ENCODE peak calls at places on chromosomes 16 and 17, in four cellular contexts. J is GM12878, X is IMR-90, P is K562. N is an unnamed sample.

GRCh38 chr17:59840329-59840907 is 52.3 kb downstream of the TUBD1 start:
- DNase-seq in J (no peak), X (no peak), P (no peak), N (no peak)

GRCh38 chr16:57194512-57194911 is 8.4 kb downstream of the RSPRY1 start:
- DNase-seq in J (no peak), X (peak; percentile 94), P (peak; percentile 22), N (peak; percentile 25)

GRCh38 chr16:25126820-25127232 is 15.3 kb downstream of the LCMT1 start:
- DNase-seq in J (no peak), X (peak; percentile 91), P (peak; percentile 21), N (no peak)

GRCh38 chr17:77735341-77736206 is 222.9 kb upstream of the TNRC6C start:
- DNase-seq in J (no peak), X (no peak), P (peak; percentile 46), N (peak; percentile 82)

GRCh38 chr17:67386965-67387551 is 10.0 kb downstream of the PITPNC1 start:
- DNase-seq in J (no peak), X (peak; percentile 55), P (peak; percentile 67), N (peak; percentile 86)

GRCh38 chr16:82260212-82260795 is 90.3 kb upstream of the MPHOSPH6 start:
- DNase-seq in J (no peak), X (no peak), P (no peak), N (no peak)

GRCh38 chr17:19316756-19317358 is 45.7 kb downstream of the B9D1 start:
- DNase-seq in J (no peak), X (no peak), P (no peak), N (no peak)

GRCh38 chr17:67608691-67609090 is 109.0 kb upstream of the NOL11 start:
- DNase-seq in J (no peak), X (peak; percentile 91), P (no peak), N (no peak)

GRCh38 chr16:26078971-26079370 is 387.2 kb downstream of the HS3ST4 start:
- DNase-seq in J (no peak), X (no peak), P (no peak), N (no peak)

GRCh38 chr16:54128629-54129230 is 157.9 kb downstream of the IRX3 start:
- DNase-seq in J (no peak), X (no peak), P (no peak), N (no peak)

GRCh38 chr16:31874354-31875111 is 926 bp downstream of the ZNF267 start:
- DNase-seq in J (peak; percentile 82), X (peak; percentile 55), P (no peak), N (peak; percentile 38)

GRCh38 chr17:8372422-8372821 is 4.1 kb downstream of the KRABD2 start:
- DNase-seq in J (no peak), X (no peak), P (no peak), N (no peak)

GRCh38 chr17:78130439-78131101 is at the start of gene TMC8:
- DNase-seq in J (no peak), X (no peak), P (no peak), N (peak; percentile 56)

GRCh38 chr17:49290690-49291326 is 60.2 kb upstream of the PHOSPHO1 start:
- DNase-seq in J (no peak), X (peak; percentile 42), P (peak; percentile 46), N (peak; percentile 50)

GRCh38 chr16:25256821-25257503 is 683 bp downstream of the ZKSCAN2 start:
- DNase-seq in J (no peak), X (peak; percentile 15), P (peak; percentile 39), N (peak; percentile 58)

DNA sequence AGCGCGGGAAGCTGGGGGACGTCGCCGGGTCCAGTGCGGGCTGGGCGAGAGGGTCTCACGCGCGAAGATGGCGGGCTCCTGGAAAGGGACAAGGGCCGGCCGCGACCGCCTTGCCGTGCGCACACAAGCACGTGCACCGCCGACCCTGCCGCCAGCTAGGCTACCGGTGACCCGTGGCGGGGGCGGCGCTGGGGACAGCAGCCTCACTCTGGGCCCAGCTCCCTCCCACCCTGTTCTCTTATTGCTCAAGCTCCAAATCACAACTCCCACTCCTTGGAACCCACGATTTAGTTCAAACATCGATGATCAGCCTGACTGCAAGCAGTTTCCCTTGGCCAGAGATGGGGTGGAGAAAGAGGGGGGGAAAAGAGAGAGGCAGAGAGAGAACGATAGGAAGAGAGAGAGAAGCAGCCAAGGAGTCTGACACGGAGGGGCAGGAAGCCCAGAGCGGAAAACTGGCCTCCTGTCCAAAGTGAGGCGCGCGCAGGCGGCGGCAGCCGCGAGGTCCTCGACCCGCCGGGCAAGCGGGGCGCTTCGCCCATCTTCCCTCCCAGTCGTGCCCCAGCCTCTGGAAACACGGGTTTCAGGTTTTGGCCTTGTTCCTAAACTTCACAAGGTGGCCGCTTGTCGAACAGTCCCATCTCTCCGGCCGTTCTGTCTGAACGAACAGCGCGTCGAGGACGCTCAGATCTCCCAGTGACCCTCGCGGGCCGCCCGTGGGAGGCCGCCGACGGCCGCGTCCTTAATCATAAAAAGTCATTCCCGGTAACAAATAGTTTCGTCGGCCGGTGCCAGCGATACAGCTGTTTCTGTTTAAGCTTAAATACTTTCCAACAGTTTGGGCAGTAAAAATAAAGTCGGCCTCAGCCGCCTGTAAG is 1.7 kb upstream of the CBX8 start:
- DNase-seq in J (no peak), X (no peak), P (no peak), N (peak; percentile 39)
- H3K27me3 ChIP-seq in J (peaks cover 42% of the 10 kb centered on the region), X (peaks cover 59% of the 10 kb centered on the region), P (no peaks in the 10 kb centered on the region), N (peaks cover 4% of the 10 kb centered on the region)

DNA sequence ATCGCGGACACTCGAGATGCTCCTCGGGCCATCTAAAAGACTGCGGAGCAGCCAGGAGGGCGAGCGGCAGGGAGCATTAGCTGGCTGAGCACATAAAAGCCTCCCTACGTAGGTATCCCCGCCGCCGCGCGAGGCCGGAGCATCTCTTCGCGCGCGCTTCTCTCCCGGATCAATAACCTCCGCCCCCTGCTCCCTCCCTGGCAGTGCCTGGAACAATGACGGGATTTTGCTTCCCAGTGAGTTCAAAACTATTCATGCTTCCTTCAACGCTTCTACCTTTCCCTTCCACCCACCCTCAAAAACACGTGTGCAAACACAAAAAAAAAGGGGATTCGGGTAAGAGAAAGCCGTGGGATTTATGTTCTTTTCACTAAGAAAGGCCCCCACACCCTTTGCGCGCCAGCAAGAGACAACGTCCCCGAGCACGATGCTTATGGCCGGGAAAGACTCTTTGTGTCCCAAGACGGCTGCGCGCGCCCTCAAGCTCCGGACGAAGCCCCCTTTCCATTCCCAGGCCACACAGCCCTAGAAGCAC is 899 bp downstream of the CENPV start:
- DNase-seq in J (no peak), X (peak; percentile 30), P (peak; percentile 38), N (peak; percentile 79)
- TF ChIP-seq RCOR1 in J (no peak), X (no peak), P (no peak), N (no peak)

GRCh38 chr16:23934610-23935009 is 98.8 kb downstream of the PRKCB start:
- DNase-seq in J (no peak), X (no peak), P (no peak), N (no peak)
- H3K27me3 ChIP-seq in J (no peaks in the 10 kb centered on the region), X (no peaks in the 10 kb centered on the region), P (no peaks in the 10 kb centered on the region), N (no peaks in the 10 kb centered on the region)

GRCh38 chr17:79801156-79802038 is 4.5 kb upstream of the CBX8 start:
- DNase-seq in J (no peak), X (no peak), P (no peak), N (no peak)
- TF ChIP-seq RCOR1 in J (no peak), X (no peak), P (no peak), N (no peak)

GRCh38 chr17:36816214-36816613 is 121.1 kb upstream of the LHX1 start:
- DNase-seq in J (no peak), X (no peak), P (no peak), N (no peak)
- H3K27me3 ChIP-seq in J (no peaks in the 10 kb centered on the region), X (peaks cover 60% of the 10 kb centered on the region), P (peaks cover 26% of the 10 kb centered on the region), N (peaks cover 2% of the 10 kb centered on the region)

DNA sequence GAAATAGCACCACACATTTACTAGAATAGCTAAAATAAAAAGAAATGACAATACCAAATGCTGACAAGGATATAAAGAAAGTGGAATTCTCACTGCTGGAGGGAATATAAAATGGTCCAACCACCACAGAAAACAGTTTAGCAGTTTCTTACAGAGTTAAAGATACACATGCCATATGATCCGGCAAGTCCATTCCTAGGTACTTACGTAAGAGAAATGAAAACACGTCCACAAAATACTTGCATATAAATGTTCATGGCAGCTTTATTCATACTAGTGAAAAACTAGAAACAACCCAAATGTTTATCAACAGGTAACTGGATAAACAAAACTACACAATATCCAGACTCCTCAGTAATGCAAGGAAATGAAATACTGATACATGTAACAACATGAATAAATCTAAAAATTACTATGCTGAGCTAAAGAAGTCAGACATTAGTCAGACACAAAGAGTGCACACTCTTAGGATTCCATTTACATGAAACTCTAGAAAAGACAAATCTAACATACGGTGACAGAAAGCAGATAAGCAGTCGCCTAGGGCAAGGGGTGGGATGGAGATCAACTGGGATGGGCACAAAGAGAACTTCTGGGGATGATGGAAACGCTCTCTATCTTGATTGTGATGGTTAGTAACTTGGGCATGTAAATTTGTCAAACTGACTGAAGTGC is 76.4 kb downstream of the SMG6 start:
- DNase-seq in J (no peak), X (no peak), P (no peak), N (peak; percentile 41)
- TF ChIP-seq RCOR1 in J (no peak), X (no peak), P (no peak), N (no peak)

DNA sequence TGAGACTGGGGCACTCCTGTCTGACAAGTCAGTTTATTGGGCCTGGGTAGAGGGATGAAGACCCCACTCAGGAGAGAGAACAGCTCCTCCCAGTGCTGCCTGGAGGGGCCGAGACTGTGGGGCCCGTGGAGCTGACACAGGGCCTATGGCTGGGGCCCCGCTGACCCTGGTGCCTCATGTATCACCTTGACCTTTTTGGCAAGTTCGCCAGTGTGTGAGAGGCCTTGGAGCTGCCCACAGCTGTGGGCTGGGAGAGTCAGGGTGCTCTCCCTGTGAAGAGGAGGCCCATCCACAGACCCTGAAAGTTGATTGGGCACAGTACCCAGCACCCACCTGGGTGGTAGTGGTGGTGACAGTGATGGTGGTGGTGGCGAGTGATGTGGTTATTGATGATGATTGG is 28.9 kb downstream of the BAHCC1 start:
- DNase-seq in J (no peak), X (no peak), P (no peak), N (no peak)
- H3K27me3 ChIP-seq in J (peaks cover 4% of the 10 kb centered on the region), X (no peaks in the 10 kb centered on the region), P (no peaks in the 10 kb centered on the region), N (no peaks in the 10 kb centered on the region)

N was measured in SK-N-SH.